ENCODE peak calls at places on chromosomes 5 and 9, in four cellular contexts. H is kidney epithelial cell; Z is myocyte; O is stimulated activated CD8-positive, alpha-beta memory T cell treated with anti-CD3 and anti-CD28 coated beads, Interleukin-15, amount 100 ng/mL, for 24 hours. L is an unnamed sample.

GRCh38 chr9:126661521-126662251 is 48.0 kb downstream of the LMX1B start:
- DNase-seq in Z (peak), H (peak), O (no peak), L (no peak)

GRCh38 chr5:871596-872298 is 20.9 kb downstream of the BRD9 start:
- DNase-seq in Z (no peak), H (no peak), O (no peak), L (no peak)

GRCh38 chr5:132064140-132064539 is 3.7 kb downstream of the IL3 start:
- DNase-seq in H (no peak), O (no peak), Z (no peak), L (no peak)

GRCh38 chr9:32966036-32966435 is 35.4 kb downstream of the APTX start:
- DNase-seq in Z (no peak), H (no peak), O (no peak), L (no peak)

GRCh38 chr5:135169753-135170152 is 135.7 kb upstream of the PITX1 start:
- DNase-seq in Z (no peak), H (no peak), O (no peak), L (no peak)

GRCh38 chr9:122336189-122336588 is 34.6 kb upstream of the PTGS1 start:
- DNase-seq in Z (no peak), H (no peak), O (no peak), L (no peak)

GRCh38 chr9:16727452-16728127 is 142.9 kb downstream of the BNC2 start:
- DNase-seq in O (no peak), H (no peak), Z (no peak), L (no peak)

GRCh38 chr5:148374693-148375360 is 8.9 kb upstream of the FBXO38 start:
- DNase-seq in Z (peak), H (peak), O (no peak), L (no peak)

GRCh38 chr5:153749941-153750340 is 259.5 kb downstream of the GRIA1 start:
- DNase-seq in O (no peak), H (no peak), Z (peak), L (no peak)

GRCh38 chr5:38509185-38509584 is 47.3 kb downstream of the LIFR start:
- DNase-seq in O (no peak), H (no peak), Z (peak), L (no peak)

GRCh38 chr9:15135167-15135792 is 171.7 kb downstream of the TTC39B start:
- DNase-seq in Z (peak), H (peak), O (no peak), L (peak)